ENCODE peak calls at places on chromosomes 7 and 10, in nine cellular contexts. One of them, this sample, is unnamed.

GRCh38 chr10:99930731-99931550 is 78.8 kb downstream of the DNMBP start:
- DNase-seq in IMR-90: peak
- DNase-seq in body of pancreas: peak
- DNase-seq in A549: peak
- DNase-seq in H1: no peak
- DNase-seq in breast epithelium: no peak
- DNase-seq in right lobe of liver: no peak
- DNase-seq in spleen: no peak
- DNase-seq in Peyer's patch: peak
- DNase-seq in this sample: no peak

GRCh38 chr10:541041-541440 is 148.4 kb downstream of the DIP2C start:
- DNase-seq in Peyer's patch: no peak
- DNase-seq in right lobe of liver: no peak
- DNase-seq in A549: no peak
- DNase-seq in spleen: peak
- DNase-seq in breast epithelium: no peak
- DNase-seq in IMR-90: no peak
- DNase-seq in H1: no peak
- DNase-seq in body of pancreas: no peak
- DNase-seq in this sample: no peak

GRCh38 chr10:76089626-76090185 is 658.3 kb downstream of the LRMDA start:
- DNase-seq in body of pancreas: no peak
- DNase-seq in spleen: no peak
- DNase-seq in IMR-90: no peak
- DNase-seq in H1: no peak
- DNase-seq in breast epithelium: no peak
- DNase-seq in Peyer's patch: no peak
- DNase-seq in A549: no peak
- DNase-seq in right lobe of liver: no peak
- DNase-seq in this sample: no peak

GRCh38 chr10:63766766-63767505 is 245.7 kb downstream of the REEP3 start:
- DNase-seq in IMR-90: peak
- DNase-seq in A549: no peak
- DNase-seq in breast epithelium: no peak
- DNase-seq in body of pancreas: no peak
- DNase-seq in Peyer's patch: no peak
- DNase-seq in H1: no peak
- DNase-seq in spleen: no peak
- DNase-seq in right lobe of liver: no peak
- DNase-seq in this sample: no peak

GRCh38 chr10:3064423-3064822 is 2.9 kb upstream of the PFKP start:
- DNase-seq in right lobe of liver: no peak
- DNase-seq in breast epithelium: no peak
- DNase-seq in Peyer's patch: no peak
- DNase-seq in spleen: no peak
- DNase-seq in H1: no peak
- DNase-seq in body of pancreas: no peak
- DNase-seq in IMR-90: no peak
- DNase-seq in A549: no peak
- DNase-seq in this sample: no peak

GRCh38 chr7:155576416-155576815 is 30.1 kb upstream of the CNPY1 start:
- DNase-seq in A549: no peak
- DNase-seq in Peyer's patch: no peak
- DNase-seq in IMR-90: no peak
- DNase-seq in H1: no peak
- DNase-seq in breast epithelium: no peak
- DNase-seq in right lobe of liver: no peak
- DNase-seq in spleen: peak
- DNase-seq in body of pancreas: no peak
- DNase-seq in this sample: no peak

GRCh38 chr10:120505056-120505455 is 48.0 kb downstream of the PLPP4 start:
- DNase-seq in breast epithelium: no peak
- DNase-seq in IMR-90: no peak
- DNase-seq in spleen: no peak
- DNase-seq in A549: no peak
- DNase-seq in right lobe of liver: no peak
- DNase-seq in Peyer's patch: no peak
- DNase-seq in H1: no peak
- DNase-seq in body of pancreas: no peak
- DNase-seq in this sample: no peak

GRCh38 chr7:25288536-25289283 is 60.4 kb upstream of the NPVF start:
- DNase-seq in H1: no peak
- DNase-seq in A549: no peak
- DNase-seq in right lobe of liver: no peak
- DNase-seq in Peyer's patch: no peak
- DNase-seq in IMR-90: no peak
- DNase-seq in breast epithelium: no peak
- DNase-seq in spleen: no peak
- DNase-seq in body of pancreas: no peak
- DNase-seq in this sample: no peak

GRCh38 chr10:96369890-96370574 is 11.2 kb upstream of the OPALIN start:
- DNase-seq in H1: no peak
- DNase-seq in A549: peak
- DNase-seq in IMR-90: no peak
- DNase-seq in Peyer's patch: peak
- DNase-seq in breast epithelium: no peak
- DNase-seq in body of pancreas: no peak
- DNase-seq in spleen: no peak
- DNase-seq in right lobe of liver: no peak
- DNase-seq in this sample: peak

DNA sequence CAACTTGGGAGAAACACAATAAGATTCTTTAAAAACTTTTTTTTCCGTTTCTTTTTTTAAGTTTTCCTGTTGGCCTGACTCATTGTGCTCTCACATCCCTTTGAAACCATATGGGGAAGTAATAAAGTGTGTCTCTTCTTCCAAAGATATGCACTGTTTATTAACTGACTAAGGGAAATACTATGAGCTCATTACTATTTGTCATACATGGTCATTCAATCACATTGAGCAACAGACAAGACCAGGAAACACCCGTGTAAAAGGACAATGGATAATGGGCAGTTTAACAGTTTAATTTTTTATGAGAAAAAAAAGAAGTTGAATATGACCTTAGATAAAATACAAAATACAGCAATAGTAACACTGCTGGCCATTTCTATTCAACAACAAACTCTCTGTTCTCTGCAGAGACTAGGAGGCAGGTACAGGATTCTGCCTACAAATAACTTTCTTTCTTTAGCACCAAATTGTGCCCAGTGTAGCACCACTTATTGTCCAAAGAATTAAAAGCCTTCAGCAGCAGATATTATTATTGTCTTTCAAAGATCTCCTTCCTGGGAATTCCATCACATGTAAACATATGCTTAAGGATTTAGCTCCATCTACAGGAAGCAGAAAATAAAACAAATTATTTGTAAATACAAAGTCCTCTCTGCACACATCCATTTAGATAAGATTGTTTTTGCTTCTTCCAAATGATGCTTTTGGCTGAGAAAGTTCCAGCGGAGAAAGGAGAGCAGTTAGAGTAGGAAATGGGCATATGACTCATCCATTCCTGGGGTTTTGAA is 55.0 kb upstream of the AKR1E2 start:
- DNase-seq in A549: peak
- DNase-seq in body of pancreas: no peak
- DNase-seq in Peyer's patch: no peak
- DNase-seq in spleen: no peak
- DNase-seq in H1: no peak
- DNase-seq in IMR-90: peak
- DNase-seq in right lobe of liver: no peak
- DNase-seq in breast epithelium: no peak
- DNase-seq in this sample: no peak
- TF ChIP-seq POLR2A in A549: no peak
- TF ChIP-seq POLR2A in body of pancreas: no peak
- TF ChIP-seq POLR2A in Peyer's patch: no peak
- TF ChIP-seq POLR2A in spleen: no peak
- TF ChIP-seq POLR2A in H1: no peak
- TF ChIP-seq POLR2A in IMR-90: no peak
- TF ChIP-seq POLR2A in right lobe of liver: no peak
- TF ChIP-seq POLR2A in breast epithelium: no peak
- TF ChIP-seq POLR2A in this sample: no peak

DNA sequence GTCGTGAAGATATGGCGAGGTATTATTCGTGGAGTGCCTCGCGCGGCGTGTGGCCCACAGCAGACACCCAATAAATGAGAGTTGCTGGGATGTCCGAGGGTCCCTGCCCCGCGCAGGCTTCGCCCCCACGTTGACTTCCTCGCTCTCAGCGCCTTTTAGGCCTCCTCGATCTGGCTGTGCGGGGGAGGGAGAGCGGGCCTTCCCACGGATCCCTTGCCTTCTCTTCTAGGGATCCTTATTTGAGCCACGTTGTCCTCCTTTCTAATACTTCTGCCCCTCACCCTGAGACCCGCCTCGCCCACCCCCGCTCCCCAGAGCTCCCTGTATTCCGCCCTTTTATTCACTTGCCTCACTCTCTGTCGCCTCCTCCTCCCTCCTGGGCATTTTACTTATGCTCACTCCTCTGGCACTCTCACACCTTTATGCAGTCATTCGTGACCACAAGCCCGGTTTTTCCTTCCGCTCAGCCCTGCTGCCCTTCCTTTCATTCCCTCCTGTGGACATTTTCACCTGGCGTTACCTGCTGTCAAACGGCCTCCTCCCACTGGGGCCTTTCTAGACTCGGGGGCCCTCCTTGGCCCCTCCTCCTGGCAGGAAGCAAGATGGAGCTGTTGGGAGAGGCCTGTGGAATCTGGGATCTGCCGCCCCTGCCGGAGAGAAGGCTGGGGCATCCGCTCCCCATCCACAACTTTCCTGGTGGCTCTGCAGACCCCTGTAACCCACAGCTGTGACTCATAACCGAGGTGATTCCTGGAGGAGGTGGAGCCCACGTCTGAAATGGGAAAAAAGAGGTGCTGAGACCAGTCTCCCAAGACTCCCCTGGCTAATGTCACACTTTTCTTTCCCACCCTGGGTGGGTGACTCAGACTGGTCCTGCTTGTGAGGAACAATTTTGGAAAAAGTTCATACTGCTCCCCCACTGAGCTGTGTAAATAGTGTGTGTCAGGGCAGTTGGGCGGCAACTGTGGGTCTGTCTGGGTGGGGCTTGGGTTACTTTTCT is 1.0 kb downstream of the VCL start:
- DNase-seq in A549: peak
- DNase-seq in breast epithelium: peak
- DNase-seq in IMR-90: peak
- DNase-seq in right lobe of liver: peak
- DNase-seq in body of pancreas: peak
- DNase-seq in Peyer's patch: peak
- DNase-seq in spleen: peak
- DNase-seq in H1: peak
- DNase-seq in this sample: peak
- TF ChIP-seq POLR2A in A549: no peak
- TF ChIP-seq POLR2A in breast epithelium: no peak
- TF ChIP-seq POLR2A in IMR-90: peak
- TF ChIP-seq POLR2A in right lobe of liver: no peak
- TF ChIP-seq POLR2A in body of pancreas: peak
- TF ChIP-seq POLR2A in Peyer's patch: peak
- TF ChIP-seq POLR2A in spleen: no peak
- TF ChIP-seq POLR2A in H1: no peak
- TF ChIP-seq POLR2A in this sample: peak

DNA sequence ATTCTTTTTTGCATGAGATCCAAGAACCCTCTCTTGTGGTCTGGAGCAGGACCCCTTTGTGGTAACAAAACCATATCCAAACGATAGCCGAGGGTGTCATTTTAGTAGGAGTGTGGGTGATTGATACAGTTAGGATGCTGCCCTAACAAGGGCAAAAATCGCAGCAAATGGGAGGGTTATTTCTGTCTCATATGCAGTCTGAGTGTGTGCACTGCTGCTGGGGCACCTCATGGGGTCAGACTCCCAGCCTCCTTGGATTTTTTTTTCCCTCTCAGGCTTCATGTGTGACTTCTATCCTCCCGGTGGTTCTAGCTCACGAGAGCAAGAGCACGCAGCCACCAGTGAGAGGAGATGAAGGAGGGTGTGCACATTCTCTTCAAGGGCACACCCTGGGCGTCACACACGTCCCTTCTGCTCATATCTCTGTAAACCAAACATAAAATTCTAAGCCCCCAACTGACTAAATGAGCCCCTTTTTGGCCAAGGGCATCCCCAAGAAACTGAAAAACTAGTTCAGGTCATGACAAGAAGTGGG is 28.6 kb upstream of the IL15RA start:
- DNase-seq in Peyer's patch: no peak
- DNase-seq in spleen: no peak
- DNase-seq in IMR-90: no peak
- DNase-seq in H1: no peak
- DNase-seq in A549: no peak
- DNase-seq in breast epithelium: no peak
- DNase-seq in right lobe of liver: no peak
- DNase-seq in body of pancreas: no peak
- DNase-seq in this sample: no peak
- TF ChIP-seq POLR2A in Peyer's patch: no peak
- TF ChIP-seq POLR2A in spleen: no peak
- TF ChIP-seq POLR2A in IMR-90: no peak
- TF ChIP-seq POLR2A in H1: no peak
- TF ChIP-seq POLR2A in A549: no peak
- TF ChIP-seq POLR2A in breast epithelium: no peak
- TF ChIP-seq POLR2A in right lobe of liver: no peak
- TF ChIP-seq POLR2A in body of pancreas: no peak
- TF ChIP-seq POLR2A in this sample: no peak

GRCh38 chr10:132003286-132003924 is 21.7 kb upstream of the BNIP3 start:
- DNase-seq in body of pancreas: no peak
- DNase-seq in breast epithelium: no peak
- DNase-seq in Peyer's patch: no peak
- DNase-seq in A549: no peak
- DNase-seq in spleen: no peak
- DNase-seq in H1: no peak
- DNase-seq in right lobe of liver: no peak
- DNase-seq in IMR-90: no peak
- DNase-seq in this sample: no peak

GRCh38 chr10:132004052-132004451 is 22.3 kb upstream of the BNIP3 start:
- DNase-seq in A549: no peak
- DNase-seq in Peyer's patch: no peak
- DNase-seq in breast epithelium: no peak
- DNase-seq in IMR-90: no peak
- DNase-seq in right lobe of liver: no peak
- DNase-seq in body of pancreas: no peak
- DNase-seq in H1: no peak
- DNase-seq in spleen: no peak
- DNase-seq in this sample: no peak

GRCh38 chr10:132006966-132007365 is 25.2 kb upstream of the BNIP3 start:
- DNase-seq in H1: no peak
- DNase-seq in IMR-90: no peak
- DNase-seq in body of pancreas: no peak
- DNase-seq in A549: no peak
- DNase-seq in Peyer's patch: no peak
- DNase-seq in right lobe of liver: no peak
- DNase-seq in spleen: no peak
- DNase-seq in breast epithelium: no peak
- DNase-seq in this sample: no peak

GRCh38 chr10:132007681-132008080 is 26.0 kb upstream of the BNIP3 start:
- DNase-seq in right lobe of liver: no peak
- DNase-seq in Peyer's patch: no peak
- DNase-seq in body of pancreas: no peak
- DNase-seq in breast epithelium: no peak
- DNase-seq in H1: no peak
- DNase-seq in spleen: no peak
- DNase-seq in IMR-90: no peak
- DNase-seq in A549: no peak
- DNase-seq in this sample: no peak

DNA sequence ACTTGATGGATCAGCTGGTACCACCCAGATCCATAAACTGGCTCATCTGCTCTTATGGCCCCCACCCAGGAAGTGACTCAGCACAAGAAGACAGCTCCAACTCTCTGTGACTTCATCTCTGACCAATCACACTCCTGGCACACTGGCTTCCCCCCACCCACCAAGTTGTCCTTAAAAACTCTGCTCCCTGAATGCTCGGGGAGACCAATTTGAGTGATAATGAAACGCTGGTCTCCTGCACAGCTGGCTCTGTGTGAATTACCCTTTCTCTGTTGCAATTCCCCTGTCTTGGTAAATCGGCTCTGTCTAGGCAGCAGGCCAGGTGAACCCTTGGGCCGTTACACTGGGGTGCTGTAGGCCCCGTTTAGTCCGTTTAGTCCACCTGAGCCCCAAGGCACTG is 23.4 kb upstream of the BNIP3 start:
- DNase-seq in body of pancreas: no peak
- DNase-seq in IMR-90: no peak
- DNase-seq in spleen: no peak
- DNase-seq in breast epithelium: no peak
- DNase-seq in Peyer's patch: no peak
- DNase-seq in right lobe of liver: no peak
- DNase-seq in A549: no peak
- DNase-seq in H1: no peak
- DNase-seq in this sample: no peak
- TF ChIP-seq POLR2A in body of pancreas: no peak
- TF ChIP-seq POLR2A in IMR-90: no peak
- TF ChIP-seq POLR2A in spleen: no peak
- TF ChIP-seq POLR2A in breast epithelium: no peak
- TF ChIP-seq POLR2A in Peyer's patch: no peak
- TF ChIP-seq POLR2A in right lobe of liver: no peak
- TF ChIP-seq POLR2A in A549: no peak
- TF ChIP-seq POLR2A in H1: no peak
- TF ChIP-seq POLR2A in this sample: no peak